ENCODE peak calls at places on chromosomes 5 and 9, in seven cellular contexts. M is NCI-H1436; Q is left cardiac atrium; U is CD4-positive, alpha-beta T cell; V is activated CD8-positive, alpha-beta memory T cell treated with anti-CD3 and anti-CD28 coated beads, Interleukin-2, amount 10 ng/mL, durations not matched to agents 7 days and 5 days; E is psoas muscle; P is left ventricle myocardium inferior. W is an unnamed sample.
A peak's percentile ranks its signal among the peaks of the same experiment; 100 is the strongest.

GRCh38 chr9:129177443-129177790 is 644 bp downstream of the IER5L start:
- DNase-seq in M (no peak), Q (no peak), U (no peak), V (no peak), E (no peak), P (no peak), W (no peak)

GRCh38 chr9:128556915-128557634 is 4.7 kb downstream of the SPTAN1 start:
- DNase-seq in M (no peak), Q (no peak), U (no peak), V (no peak), E (no peak), P (no peak), W (peak; percentile 14)

GRCh38 chr9:130058154-130058553 is 4.4 kb downstream of the GPR107 start:
- DNase-seq in M (no peak), Q (no peak), U (no peak), V (no peak), E (no peak), P (no peak), W (peak; percentile 46)

GRCh38 chr5:35026941-35027340 is 20.8 kb downstream of the AGXT2 start:
- DNase-seq in M (no peak), Q (no peak), U (no peak), V (no peak), E (no peak), P (no peak), W (no peak)

GRCh38 chr5:55708732-55709131 is 3.4 kb downstream of the SLC38A9 start:
- DNase-seq in M (no peak), Q (no peak), U (no peak), V (no peak), E (no peak), P (no peak), W (no peak)

GRCh38 chr5:61132559-61132958 is 29.7 kb downstream of the SMIM15 start:
- DNase-seq in M (no peak), Q (no peak), U (no peak), V (no peak), E (no peak), P (no peak), W (peak; percentile 39)

GRCh38 chr5:12343543-12343942 is 439.3 kb upstream of the CTNND2 start:
- DNase-seq in M (no peak), Q (no peak), U (no peak), V (no peak), E (no peak), P (no peak), W (no peak)

GRCh38 chr5:175920506-175920865 is 47.6 kb downstream of the THOC3 start:
- DNase-seq in M (no peak), Q (no peak), U (no peak), V (peak; percentile 35), E (no peak), P (no peak), W (no peak)

GRCh38 chr9:708556-709432 is 132.7 kb upstream of the DMRT1 start:
- DNase-seq in M (no peak), Q (no peak), U (no peak), V (no peak), E (no peak), P (no peak), W (peak; percentile 40)